ENCODE peak calls at places on chromosome 18, in eight cellular contexts. B is left lung, A is epithelial cell of proximal tubule, D is tibial artery, F is uterus, M is fibroblast of mammary gland, Y is left ventricle myocardium inferior, E is foreskin keratinocyte. J is an unnamed sample.

GRCh38 chr18:50788284-50788683 is 31.5 kb downstream of the MRO start:
- DNase-seq in B (no peak), A (no peak), D (no peak), F (no peak), M (no peak), Y (no peak), E (no peak), J (no peak)

GRCh38 chr18:51390695-51391094 is 193.2 kb upstream of the MEX3C start:
- DNase-seq in B (no peak), A (no peak), D (no peak), F (no peak), M (peak), Y (no peak), E (peak), J (no peak)

GRCh38 chr18:70220628-70221027 is 15.1 kb upstream of the RTTN start:
- DNase-seq in B (no peak), A (no peak), D (no peak), F (no peak), M (no peak), Y (no peak), E (no peak), J (no peak)

GRCh38 chr18:57121542-57122112 is 25.3 kb upstream of the BOD1L2 start:
- DNase-seq in B (no peak), A (no peak), D (no peak), F (no peak), M (no peak), Y (no peak), E (no peak), J (no peak)

GRCh38 chr18:26436176-26437031 is 111.9 kb downstream of the KCTD1 start:
- DNase-seq in B (no peak), A (peak), D (no peak), F (no peak), M (peak), Y (no peak), E (peak), J (no peak)

GRCh38 chr18:9737814-9738160 is 29.7 kb downstream of the RAB31 start:
- DNase-seq in B (no peak), A (no peak), D (no peak), F (peak), M (no peak), Y (no peak), E (no peak), J (no peak)

GRCh38 chr18:42614619-42615293 is 500.7 kb downstream of the RIT2 start:
- DNase-seq in B (no peak), A (no peak), D (no peak), F (no peak), M (peak), Y (peak), E (no peak), J (no peak)

GRCh38 chr18:44792456-44793080 is 111.9 kb downstream of the SETBP1 start:
- DNase-seq in B (no peak), A (no peak), D (no peak), F (no peak), M (no peak), Y (no peak), E (peak), J (no peak)

GRCh38 chr18:741931-742512 is 29.6 kb upstream of the ENOSF1 start:
- DNase-seq in B (no peak), A (peak), D (no peak), F (no peak), M (peak), Y (no peak), E (peak), J (peak)

GRCh38 chr18:67217551-67218166 is 298.9 kb downstream of the DSEL start:
- DNase-seq in B (no peak), A (peak), D (no peak), F (peak), M (peak), Y (no peak), E (peak), J (no peak)

GRCh38 chr18:31162825-31163435 is at the start of gene DSC1:
- DNase-seq in B (no peak), A (no peak), D (no peak), F (no peak), M (no peak), Y (no peak), E (no peak), J (no peak)

GRCh38 chr18:47595816-47596501 is 334.5 kb downstream of the SMAD2 start:
- DNase-seq in B (no peak), A (no peak), D (no peak), F (no peak), M (peak), Y (no peak), E (no peak), J (no peak)

GRCh38 chr18:13558132-13558531 is 168.2 kb downstream of the FAM210A start:
- DNase-seq in B (no peak), A (no peak), D (no peak), F (no peak), M (peak), Y (peak), E (peak), J (peak)
- TF ChIP-seq CTCF in B (peak), A (peak), D (peak), F (peak), M (peak), Y (peak), E (peak), J (peak)

GRCh38 chr18:77108821-77109692 is 23.5 kb downstream of the MBP start:
- DNase-seq in B (peak), A (no peak), D (peak), F (no peak), M (no peak), Y (no peak), E (no peak), J (no peak)

GRCh38 chr18:77111449-77112160 is 21.0 kb downstream of the MBP start:
- DNase-seq in B (peak), A (no peak), D (peak), F (no peak), M (no peak), Y (no peak), E (peak), J (no peak)

GRCh38 chr18:77112161-77112801 is 20.3 kb downstream of the MBP start:
- DNase-seq in B (peak), A (no peak), D (peak), F (no peak), M (peak), Y (no peak), E (no peak), J (no peak)

GRCh38 chr18:77110936-77111335 is 21.6 kb downstream of the MBP start:
- DNase-seq in B (no peak), A (no peak), D (peak), F (peak), M (no peak), Y (no peak), E (no peak), J (no peak)

DNA sequence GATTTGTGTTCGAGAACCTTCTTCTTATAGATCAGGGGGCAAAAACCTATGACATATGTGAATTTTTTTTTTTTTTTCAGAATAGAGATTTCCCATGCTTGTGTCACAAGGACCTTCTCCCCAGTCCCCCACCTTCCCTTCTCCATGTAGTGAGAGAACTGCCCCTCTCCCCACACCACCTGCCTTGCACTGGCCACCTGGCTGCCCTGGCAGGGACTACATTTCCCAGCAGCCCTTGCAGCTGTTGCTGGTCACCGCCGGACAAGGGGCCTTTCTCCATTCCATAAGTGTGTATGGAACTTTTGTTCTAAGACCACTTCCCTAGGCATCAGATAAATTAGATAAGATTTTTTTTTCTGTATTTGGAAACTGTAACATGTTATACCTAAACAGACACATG is 22.2 kb downstream of the MBP start:
- DNase-seq in B (peak), A (no peak), D (no peak), F (no peak), M (no peak), Y (no peak), E (no peak), J (no peak)
- TF ChIP-seq CTCF in B (no peak), A (no peak), D (no peak), F (no peak), M (no peak), Y (peak), E (peak), J (no peak)

DNA sequence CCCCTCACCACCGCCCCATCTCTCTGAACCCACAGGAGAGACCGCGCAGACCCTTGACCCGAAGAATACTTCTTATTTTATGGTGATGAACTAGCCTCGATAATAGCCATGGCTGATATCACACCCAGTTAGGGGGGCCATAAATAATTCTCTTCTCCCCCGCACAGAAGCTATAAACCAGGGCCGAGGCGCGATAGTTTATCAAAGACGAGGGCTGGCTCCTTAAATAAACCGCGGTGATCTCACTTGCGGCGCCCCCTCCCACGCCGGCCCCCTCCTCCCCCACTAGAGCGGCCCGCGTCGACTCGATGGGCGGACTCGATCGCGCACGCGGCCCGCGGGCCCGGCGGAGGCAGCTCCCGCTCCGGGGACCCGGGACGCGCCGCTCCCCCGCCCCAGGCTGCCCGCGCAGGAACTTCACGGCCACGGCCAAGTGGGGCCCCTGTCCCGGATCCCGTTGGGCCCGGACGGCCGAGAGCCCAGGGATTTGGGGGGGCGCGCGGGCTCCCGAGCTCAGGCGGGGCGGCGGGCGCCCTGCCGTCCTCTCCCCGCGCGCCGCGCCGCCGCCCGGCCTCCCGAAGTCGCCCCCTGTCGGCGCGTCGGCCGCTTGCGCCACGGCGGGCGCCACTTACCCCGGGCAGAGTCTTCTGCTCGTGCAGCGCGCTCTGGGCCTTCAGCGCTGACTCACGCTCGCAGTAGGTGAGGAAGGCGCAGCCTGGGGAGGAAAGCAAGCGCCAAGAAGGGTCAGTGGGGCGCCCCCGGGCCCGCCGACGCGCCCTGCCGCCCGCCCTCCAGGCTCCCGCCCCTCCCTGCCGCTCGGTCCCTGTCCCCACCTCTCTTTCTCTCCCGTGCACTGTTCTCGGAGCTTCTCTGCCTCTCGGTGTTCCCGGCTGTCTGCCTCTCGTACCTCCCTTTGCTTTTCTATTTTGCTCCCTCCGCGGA is 80.4 kb downstream of the CELF4 start:
- DNase-seq in B (no peak), A (no peak), D (no peak), F (no peak), M (peak), Y (no peak), E (peak), J (no peak)
- TF ChIP-seq CTCF in B (no peak), A (peak), D (no peak), F (no peak), M (no peak), Y (peak), E (peak), J (peak)

GRCh38 chr18:12253517-12254136 is 534 bp upstream of the CIDEA start:
- DNase-seq in B (no peak), A (no peak), D (no peak), F (no peak), M (no peak), Y (peak), E (no peak), J (no peak)

GRCh38 chr18:12255626-12256026 is 1.5 kb downstream of the CIDEA start:
- DNase-seq in B (no peak), A (no peak), D (no peak), F (no peak), M (peak), Y (no peak), E (peak), J (no peak)

GRCh38 chr18:12253027-12253426 is 1.1 kb upstream of the CIDEA start:
- DNase-seq in B (no peak), A (no peak), D (no peak), F (no peak), M (no peak), Y (no peak), E (no peak), J (no peak)

GRCh38 chr18:12254820-12255511 is 805 bp downstream of the CIDEA start:
- DNase-seq in B (no peak), A (no peak), D (no peak), F (no peak), M (no peak), Y (no peak), E (peak), J (no peak)

GRCh38 chr18:12254137-12254819 is at the start of gene CIDEA:
- DNase-seq in B (no peak), A (no peak), D (no peak), F (no peak), M (no peak), Y (no peak), E (peak), J (no peak)
- TF ChIP-seq CTCF in B (no peak), A (no peak), D (no peak), F (no peak), M (no peak), Y (no peak), E (no peak), J (no peak)

GRCh38 chr18:48629730-48630324 is 91.0 kb downstream of the CTIF start:
- DNase-seq in B (no peak), A (peak), D (peak), F (no peak), M (peak), Y (no peak), E (peak), J (no peak)

GRCh38 chr18:48622911-48623431 is 84.1 kb downstream of the CTIF start:
- DNase-seq in B (no peak), A (no peak), D (no peak), F (no peak), M (no peak), Y (no peak), E (peak), J (no peak)

GRCh38 chr18:48631851-48632250 is 93.0 kb downstream of the CTIF start:
- DNase-seq in B (no peak), A (no peak), D (peak), F (no peak), M (no peak), Y (no peak), E (no peak), J (no peak)

GRCh38 chr18:48623468-48624220 is 84.8 kb downstream of the CTIF start:
- DNase-seq in B (no peak), A (peak), D (no peak), F (no peak), M (peak), Y (no peak), E (peak), J (no peak)

GRCh38 chr18:48627216-48627615 is 88.4 kb downstream of the CTIF start:
- DNase-seq in B (no peak), A (no peak), D (peak), F (no peak), M (peak), Y (no peak), E (peak), J (no peak)
- TF ChIP-seq CTCF in B (no peak), A (no peak), D (no peak), F (no peak), M (no peak), Y (no peak), E (no peak), J (no peak)